ENCODE peak calls at places on chromosome 20, in five cellular contexts. X is RCC 7860; S is activated naive CD8-positive, alpha-beta T cell treated with anti-CD3 and anti-CD28 coated beads, Interleukin-2, amount 10 ng/mL, durations not matched to agents 7 days and 5 days; W is T-helper 9 cell; D is EH. M is an unnamed sample.

GRCh38 chr20:1423625-1424106 is 30.8 kb upstream of the FKBP1A start:
- DNase-seq in X (no peak), D (peak; percentile 42), S (no peak), W (no peak), M (no peak)

GRCh38 chr20:62597416-62598115 is 44.7 kb upstream of the SLCO4A1 start:
- DNase-seq in D (no peak), X (no peak), W (no peak), S (no peak), M (no peak)

GRCh38 chr20:7291319-7291943 is 523.9 kb downstream of the BMP2 start:
- DNase-seq in W (no peak), D (no peak), S (no peak), X (no peak), M (no peak)

GRCh38 chr20:63337786-63338420 is 23.2 kb downstream of the CHRNA4 start:
- DNase-seq in D (no peak), X (no peak), W (no peak), S (no peak), M (no peak)

GRCh38 chr20:58719971-58720371 is 27.4 kb downstream of the NPEPL1 start:
- DNase-seq in W (no peak), D (no peak), S (no peak), X (no peak), M (no peak)

GRCh38 chr20:45817652-45818194 is 5.3 kb downstream of the UBE2C start:
- DNase-seq in W (no peak), X (peak; percentile 46), D (peak; percentile 89), S (no peak), M (no peak)

GRCh38 chr20:46359233-46359751 is 47.1 kb downstream of the ELMO2 start:
- DNase-seq in D (no peak), S (no peak), X (no peak), W (no peak), M (no peak)

GRCh38 chr20:35311409-35311808 is 19.2 kb upstream of the FAM83C start:
- DNase-seq in D (peak; percentile 54), W (no peak), X (peak; percentile 84), S (no peak), M (no peak)

GRCh38 chr20:46070215-46070910 is 19.4 kb downstream of the NCOA5 start:
- DNase-seq in W (no peak), S (no peak), X (peak; percentile 84), D (peak; percentile 82), M (no peak)

GRCh38 chr20:62168890-62169435 is 13.9 kb upstream of the MTG2 start:
- DNase-seq in X (no peak), D (no peak), W (no peak), S (no peak), M (no peak)

GRCh38 chr20:10848810-10849370 is 175.1 kb upstream of the JAG1 start:
- DNase-seq in X (peak; percentile 88), D (peak; percentile 95), S (no peak), W (no peak), M (no peak)

GRCh38 chr20:16955971-16956370 is 207.8 kb downstream of the OTOR start:
- DNase-seq in X (no peak), W (no peak), S (no peak), D (no peak), M (no peak)

GRCh38 chr20:3923818-3924217 is 34.6 kb downstream of the PANK2 start:
- DNase-seq in W (no peak), X (no peak), S (no peak), D (peak; percentile 57), M (no peak)

GRCh38 chr20:62876826-62877728 is 15.5 kb upstream of the TCFL5 start:
- DNase-seq in S (no peak), X (no peak), D (no peak), W (no peak), M (no peak)

GRCh38 chr20:62925420-62926228 is 681 bp downstream of the DIDO1 start:
- DNase-seq in W (peak; percentile 48), D (peak; percentile 50), S (peak; percentile 72), X (peak; percentile 20), M (peak; percentile 41)

GRCh38 chr20:31790401-31790800 is 28.8 kb upstream of the MYLK2 start:
- DNase-seq in X (no peak), W (no peak), S (no peak), D (peak; percentile 26), M (no peak)

GRCh38 chr20:31920275-31920855 is 31.5 kb downstream of the PDRG1 start:
- DNase-seq in S (no peak), W (no peak), D (no peak), X (no peak), M (no peak)

GRCh38 chr20:35515341-35515740 is 14.1 kb downstream of the C20orf173 start:
- DNase-seq in D (no peak), S (no peak), X (no peak), W (no peak), M (no peak)

GRCh38 chr20:24242763-24243162 is 226.7 kb upstream of the SYNDIG1 start:
- DNase-seq in W (no peak), D (no peak), S (no peak), X (no peak), M (no peak)

GRCh38 chr20:51176846-51177245 is 153.9 kb upstream of the KCNG1 start:
- DNase-seq in D (no peak), X (no peak), W (no peak), S (no peak), M (no peak)

GRCh38 chr20:38515631-38516030 is 43.0 kb downstream of the RALGAPB start:
- DNase-seq in S (no peak), X (no peak), W (no peak), D (no peak), M (no peak)

GRCh38 chr20:51067792-51068191 is 44.9 kb upstream of the KCNG1 start:
- DNase-seq in X (peak; percentile 33), D (no peak), W (no peak), S (no peak), M (no peak)

GRCh38 chr20:8082025-8082424 is 50.0 kb upstream of the PLCB1 start:
- DNase-seq in S (no peak), D (peak; percentile 20), X (no peak), W (no peak), M (no peak)

GRCh38 chr20:5510446-5510845 is 193.7 kb upstream of the PROKR2 start:
- DNase-seq in X (no peak), D (peak; percentile 24), W (no peak), S (no peak), M (no peak)

GRCh38 chr20:53146201-53146891 is 174.2 kb downstream of the TSHZ2 start:
- DNase-seq in X (no peak), S (no peak), D (no peak), W (no peak), M (no peak)

GRCh38 chr20:63433756-63434531 is 38.5 kb downstream of the KCNQ2 start:
- DNase-seq in W (no peak), D (no peak), S (no peak), X (no peak), M (no peak)

GRCh38 chr20:63099426-63100267 is 92.9 kb upstream of the BHLHE23 start:
- DNase-seq in X (no peak), W (no peak), S (peak; percentile 21), D (no peak), M (no peak)

GRCh38 chr20:51500936-51501335 is 41.6 kb downstream of the NFATC2 start:
- DNase-seq in D (no peak), X (no peak), S (no peak), W (peak; percentile 29), M (peak; percentile 74)